ENCODE peak calls at places on chromosomes 4 and X, in five cellular contexts. C, W, X, S and Q are unnamed samples.
A peak's percentile ranks its signal among the peaks of the same experiment; 100 is the strongest.

GRCh38 chrX:13646154-13646549 is 6.8 kb upstream of the TCEANC start:
- DNase-seq in S (peak; percentile 70), C (peak; percentile 45), X (peak; percentile 80), W (peak; percentile 55), Q (peak; percentile 71)

GRCh38 chr4:133148690-133149363 is at the start of gene PCDH10:
- DNase-seq in S (peak; percentile 96), W (peak; percentile 81), C (peak; percentile 71), X (peak; percentile 96), Q (peak; percentile 98)

GRCh38 chrX:1389181-1389992 is 2.5 kb downstream of the SLC25A6 start:
- DNase-seq in S (no peak), C (peak; percentile 20), W (no peak), X (no peak), Q (no peak)

GRCh38 chrX:71941145-71941544 is 30.5 kb downstream of the NHSL2 start:
- DNase-seq in W (no peak), S (no peak), X (no peak), C (no peak), Q (no peak)

GRCh38 chrX:10187421-10187820 is 30.6 kb downstream of the CLCN4 start:
- DNase-seq in X (no peak), C (no peak), W (no peak), S (no peak), Q (no peak)

GRCh38 chr4:13102344-13102743 is 381.8 kb downstream of the RAB28 start:
- DNase-seq in X (no peak), S (no peak), W (no peak), C (no peak), Q (no peak)

GRCh38 chr4:67744561-67745283 is 9.5 kb downstream of the GNRHR start:
- DNase-seq in S (no peak), W (no peak), C (no peak), X (no peak), Q (peak; percentile 14)

GRCh38 chr4:1410491-1411325 is 4.5 kb upstream of the NKX1-1 start:
- DNase-seq in X (peak; percentile 97), W (peak; percentile 44), C (no peak), S (peak; percentile 94), Q (peak; percentile 55)

GRCh38 chr4:336099-336892 is 1.3 kb upstream of the ZNF141 start:
- DNase-seq in W (peak; percentile 35), X (peak; percentile 21), C (peak; percentile 25), S (peak; percentile 34), Q (no peak)

GRCh38 chr4:184453402-184454160 is 20.8 kb downstream of the IRF2 start:
- DNase-seq in S (peak; percentile 22), C (peak; percentile 82), W (peak; percentile 28), X (peak; percentile 29), Q (peak; percentile 88)

GRCh38 chr4:23788460-23788859 is 101.4 kb downstream of the PPARGC1A start:
- DNase-seq in S (no peak), W (no peak), C (no peak), X (no peak), Q (peak; percentile 22)

GRCh38 chr4:118823471-118823870 is 12.5 kb downstream of the SEC24D start:
- DNase-seq in S (no peak), X (no peak), W (no peak), C (peak; percentile 65), Q (no peak)

GRCh38 chrX:110791206-110791605 is 4.4 kb downstream of the CHRDL1 start:
- DNase-seq in S (no peak), W (no peak), X (no peak), C (no peak), Q (no peak)

GRCh38 chr4:69224891-69225290 is 10.3 kb upstream of the UGT2B11 start:
- DNase-seq in W (no peak), X (no peak), C (no peak), S (no peak), Q (no peak)

GRCh38 chr4:24915121-24915922 is 2.5 kb upstream of the CCDC149 start:
- DNase-seq in C (no peak), S (peak; percentile 46), X (peak; percentile 49), W (no peak), Q (peak; percentile 12)

GRCh38 chrX:107629533-107629909 is 1.2 kb downstream of the PRPS1 start:
- DNase-seq in W (no peak), X (peak; percentile 56), S (peak; percentile 42), C (no peak), Q (peak; percentile 32)

GRCh38 chr4:165635261-165635838 is 237.7 kb upstream of the TLL1 start:
- DNase-seq in X (peak; percentile 8), W (no peak), S (no peak), C (no peak), Q (no peak)

GRCh38 chrX:1681439-1681838 is 66.6 kb downstream of the ASMT start:
- DNase-seq in C (no peak), W (no peak), S (no peak), X (no peak), Q (no peak)

GRCh38 chrX:77693594-77693993 is 92.4 kb downstream of the ATRX start:
- DNase-seq in W (no peak), C (no peak), S (no peak), X (no peak), Q (no peak)

GRCh38 chr4:176277162-176277904 is 8.3 kb upstream of the ASB5 start:
- DNase-seq in X (peak; percentile 75), S (peak; percentile 80), W (peak; percentile 51), C (peak; percentile 49), Q (peak; percentile 73)

GRCh38 chr4:41256740-41257256 is at the start of gene UCHL1:
- DNase-seq in W (no peak), X (peak; percentile 97), C (no peak), S (peak; percentile 80), Q (peak; percentile 85)

GRCh38 chr4:41257901-41258300 is 1.2 kb downstream of the UCHL1 start:
- DNase-seq in C (no peak), S (no peak), W (no peak), X (peak; percentile 57), Q (no peak)

GRCh38 chr4:41257257-41257900 is 651 bp downstream of the UCHL1 start:
- DNase-seq in C (no peak), S (peak; percentile 47), X (peak; percentile 79), W (peak; percentile 9), Q (peak; percentile 45)

GRCh38 chr4:41258783-41259182 is 2.1 kb downstream of the UCHL1 start:
- DNase-seq in S (peak; percentile 39), X (peak; percentile 69), C (no peak), W (no peak), Q (peak; percentile 73)

GRCh38 chr4:41256131-41256739 is 493 bp upstream of the UCHL1 start:
- DNase-seq in W (no peak), X (peak; percentile 56), S (peak; percentile 9), C (no peak), Q (peak; percentile 49)
- H3K4me3 ChIP-seq in W (peak overlapping the region; percentile 56), X (peak overlapping the region; percentile 94), S (peak overlapping the region; percentile 48), C (peak overlapping the region; percentile 45), Q (peak overlapping the region; percentile 67)

GRCh38 chr4:14787894-14788293 is 214.4 kb upstream of the CPEB2 start:
- DNase-seq in C (peak; percentile 26), X (no peak), S (no peak), W (no peak), Q (peak; percentile 42)
- TF ChIP-seq CTCF in C (peak; percentile 15), X (peak; percentile 53), S (peak; percentile 49), W (no peak), Q (peak; percentile 56)

GRCh38 chr4:185638548-185639301 is 103.4 kb upstream of the PDLIM3 start:
- DNase-seq in S (no peak), C (no peak), X (peak; percentile 27), W (no peak), Q (peak; percentile 10)
- H3K4me3 ChIP-seq in S (no peak overlapping the region), C (no peak overlapping the region), X (peak overlapping the region; percentile 35), W (no peak overlapping the region), Q (peak overlapping the region; percentile 21)

GRCh38 chrX:48539345-48540014 is at the start of gene TBC1D25:
- DNase-seq in W (peak; percentile 96), S (peak; percentile 95), X (peak; percentile 97), C (peak; percentile 98), Q (peak; percentile 98)
- TF ChIP-seq CTCF in W (no peak), S (peak; percentile 50), X (peak; percentile 50), C (peak; percentile 15), Q (peak; percentile 17)

GRCh38 chr4:183395395-183395794 is 49.0 kb upstream of the CDKN2AIP start:
- DNase-seq in W (no peak), X (no peak), S (no peak), C (no peak), Q (no peak)
- H3K4me3 ChIP-seq in W (no peak overlapping the region), X (no peak overlapping the region), S (no peak overlapping the region), C (no peak overlapping the region), Q (no peak overlapping the region)

DNA sequence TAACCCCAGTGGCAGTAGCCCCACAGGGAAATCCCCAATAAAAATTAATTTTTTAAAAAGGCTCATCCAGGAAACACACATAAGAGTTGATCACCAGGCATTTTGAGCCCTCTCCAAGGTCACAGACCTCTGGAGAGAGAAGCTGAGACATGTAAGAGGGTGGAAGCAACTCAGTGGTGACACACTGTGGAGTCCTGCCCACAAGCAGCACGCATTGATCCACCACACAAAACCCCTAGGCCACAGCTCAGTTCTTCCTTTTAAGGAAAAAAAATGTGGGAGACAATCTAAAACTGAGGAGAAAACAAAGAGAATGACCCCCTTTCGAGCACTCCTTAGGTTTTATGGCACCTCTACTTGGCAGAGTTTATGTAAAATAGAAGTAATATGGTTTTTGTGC is 71.7 kb upstream of the S100G start:
- DNase-seq in S (no peak), C (no peak), X (peak; percentile 4), W (no peak), Q (peak; percentile 28)
- TF ChIP-seq CTCF in S (no peak), C (no peak), X (no peak), W (no peak), Q (no peak)

GRCh38 chr4:41144812-41145211 is 69.5 kb downstream of the APBB2 start:
- DNase-seq in C (no peak), W (no peak), X (no peak), S (no peak), Q (no peak)

GRCh38 chr4:41141910-41142309 is 72.4 kb downstream of the APBB2 start:
- DNase-seq in W (no peak), S (no peak), C (no peak), X (no peak), Q (peak; percentile 89)

GRCh38 chr4:41143721-41144379 is 70.5 kb downstream of the APBB2 start:
- DNase-seq in S (no peak), X (no peak), W (no peak), C (no peak), Q (peak; percentile 42)

GRCh38 chr4:41142356-41142755 is 72.0 kb downstream of the APBB2 start:
- DNase-seq in X (no peak), S (no peak), W (no peak), C (no peak), Q (no peak)

GRCh38 chr4:41142946-41143720 is 71.2 kb downstream of the APBB2 start:
- DNase-seq in X (no peak), S (no peak), C (peak; percentile 67), W (peak; percentile 64), Q (peak; percentile 96)
- H3K4me3 ChIP-seq in X (no peak overlapping the region), S (no peak overlapping the region), C (no peak overlapping the region), W (no peak overlapping the region), Q (peak overlapping the region; percentile 29)